ENCODE peak calls at places on chromosomes 3 and 15, in six cellular contexts. R is fibroblast of pulmonary artery, C is choroid plexus epithelial cell, S is endodermal cell, T is OCI-LY7, W is heart left ventricle. J is an unnamed sample.

GRCh38 chr3:165210132-165210531 is 13.9 kb upstream of the SLITRK3 start:
- DNase-seq in W (no peak), S (no peak), T (no peak), R (no peak), C (peak; percentile 4), J (no peak)

GRCh38 chr3:72187131-72187530 is 402.2 kb upstream of the PROK2 start:
- DNase-seq in T (peak; percentile 57), C (peak; percentile 10), R (no peak), S (no peak), W (no peak), J (no peak)

GRCh38 chr3:43919067-43919466 is 228.3 kb downstream of the ABHD5 start:
- DNase-seq in C (no peak), S (no peak), T (no peak), W (no peak), R (no peak), J (peak; percentile 14)

GRCh38 chr3:169391672-169392071 is 271.8 kb downstream of the MECOM start:
- DNase-seq in S (no peak), R (no peak), C (no peak), W (no peak), T (no peak), J (peak; percentile 8)

GRCh38 chr3:136546718-136547117 is 205.5 kb downstream of the STAG1 start:
- DNase-seq in S (no peak), W (no peak), C (peak; percentile 44), R (peak; percentile 12), T (peak; percentile 19), J (peak; percentile 8)

GRCh38 chr3:113968986-113969385 is 21.2 kb downstream of the ZDHHC23 start:
- DNase-seq in S (no peak), R (peak; percentile 51), C (peak; percentile 69), T (no peak), W (no peak), J (no peak)

GRCh38 chr15:58749532-58750337 is at the start of gene ADAM10:
- DNase-seq in R (peak; percentile 99), C (peak; percentile 99), T (peak; percentile 99), W (peak; percentile 100), S (peak; percentile 99), J (peak; percentile 100)

GRCh38 chr3:51718547-51719412 is 11.9 kb downstream of the GRM2 start:
- DNase-seq in R (peak; percentile 55), S (peak; percentile 96), C (peak; percentile 54), W (peak; percentile 66), T (peak; percentile 64), J (peak; percentile 84)

GRCh38 chr3:27666708-27667107 is 55.4 kb downstream of the EOMES start:
- DNase-seq in T (peak; percentile 6), R (peak; percentile 85), C (peak; percentile 96), W (peak; percentile 83), S (peak; percentile 92), J (peak; percentile 92)

GRCh38 chr3:17972889-17973558 is 230.6 kb upstream of the TBC1D5 start:
- DNase-seq in S (no peak), C (no peak), W (no peak), R (no peak), T (no peak), J (no peak)

GRCh38 chr3:154701055-154701454 is 271.1 kb upstream of the GPR149 start:
- DNase-seq in W (no peak), C (peak; percentile 1), T (no peak), R (peak; percentile 0), S (no peak), J (no peak)

GRCh38 chr3:86382556-86382955 is 608.4 kb downstream of the VGLL3 start:
- DNase-seq in C (no peak), T (no peak), W (no peak), R (no peak), S (no peak), J (no peak)

DNA sequence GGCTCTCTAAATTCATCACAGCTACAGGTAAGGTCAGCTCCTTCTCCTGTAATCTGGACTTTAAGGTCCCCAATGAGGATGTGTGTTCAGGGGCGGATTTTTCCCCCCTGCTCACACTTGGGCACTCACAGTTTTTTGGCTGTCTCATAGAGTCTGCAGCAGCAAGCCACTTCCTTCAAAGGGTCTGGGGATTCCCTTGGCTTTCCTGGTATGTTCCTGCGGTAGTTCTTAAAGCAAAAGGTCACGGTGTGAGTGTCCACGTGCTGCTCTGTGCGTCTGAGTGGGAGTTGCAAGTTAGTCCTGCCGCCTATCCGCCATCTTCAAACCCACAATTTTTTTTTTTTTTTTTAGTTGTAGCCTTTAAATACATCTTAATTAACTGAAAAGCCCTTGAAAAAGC is 15.4 kb upstream of the CFAP20DC start:
- DNase-seq in R (no peak), W (no peak), T (no peak), S (no peak), C (peak; percentile 8), J (no peak)
- TF ChIP-seq CTCF in R (no peak), W (no peak), T (no peak), S (no peak), C (no peak), J (no peak)

GRCh38 chr3:40290396-40290795 is 19.1 kb upstream of the EIF1B start:
- DNase-seq in R (no peak), C (no peak), T (no peak), W (peak; percentile 73), S (peak; percentile 71), J (no peak)

GRCh38 chr3:40292637-40293036 is 16.9 kb upstream of the EIF1B start:
- DNase-seq in T (no peak), R (no peak), S (peak; percentile 82), W (peak; percentile 63), C (no peak), J (no peak)

GRCh38 chr3:40294434-40294833 is 15.1 kb upstream of the EIF1B start:
- DNase-seq in C (no peak), T (no peak), S (no peak), R (no peak), W (no peak), J (no peak)

GRCh38 chr3:40287248-40287647 is 22.3 kb upstream of the EIF1B start:
- DNase-seq in R (no peak), W (no peak), C (no peak), T (no peak), S (no peak), J (no peak)

DNA sequence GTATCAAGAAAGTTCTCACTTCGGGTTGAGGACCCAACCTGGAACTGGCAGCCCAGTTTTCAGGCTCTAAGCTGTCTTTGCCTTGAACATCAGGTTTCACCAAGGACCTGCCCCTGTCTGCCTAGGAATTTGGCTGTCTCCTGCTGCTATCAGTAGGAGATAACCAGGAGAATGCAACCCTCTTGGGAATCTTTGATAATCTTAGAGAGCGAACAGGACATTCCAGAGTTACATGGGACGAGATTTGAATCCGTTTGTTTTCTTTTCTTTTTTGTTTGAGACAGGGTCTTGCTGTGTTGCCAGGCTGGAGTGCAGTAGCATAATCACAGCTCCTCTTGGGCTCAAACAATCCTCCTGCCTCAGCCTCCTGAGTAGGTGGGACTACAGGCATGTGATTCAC is 18.0 kb upstream of the EIF1B start:
- DNase-seq in W (no peak), S (peak; percentile 80), C (no peak), R (no peak), T (no peak), J (no peak)
- H3K4me3 ChIP-seq in W (no peak overlapping the region), S (peak overlapping the region; percentile 10), C (no peak overlapping the region), R (no peak overlapping the region), T (no peak overlapping the region), J (no peak overlapping the region)

GRCh38 chr3:172342097-172342659 is 106.1 kb downstream of the GHSR start:
- DNase-seq in R (no peak), T (no peak), C (no peak), W (no peak), S (no peak), J (no peak)

GRCh38 chr3:172343979-172344378 is 104.3 kb downstream of the GHSR start:
- DNase-seq in R (no peak), T (no peak), C (no peak), S (no peak), W (no peak), J (no peak)

GRCh38 chr3:172343117-172343516 is 105.1 kb downstream of the GHSR start:
- DNase-seq in T (no peak), W (no peak), C (no peak), R (no peak), S (no peak), J (no peak)

GRCh38 chr3:172339892-172340291 is 108.4 kb downstream of the GHSR start:
- DNase-seq in R (no peak), W (no peak), T (no peak), C (no peak), S (no peak), J (no peak)

GRCh38 chr3:172341482-172342059 is 106.7 kb downstream of the GHSR start:
- DNase-seq in W (no peak), T (peak; percentile 72), R (peak; percentile 76), S (no peak), C (peak; percentile 77), J (peak; percentile 69)
- TF ChIP-seq CTCF in W (peak; percentile 74), T (peak; percentile 89), R (peak; percentile 58), S (peak; percentile 77), C (peak; percentile 56), J (peak; percentile 44)

GRCh38 chr3:111862974-111863373 is 3.9 kb downstream of the PHLDB2 start:
- DNase-seq in R (no peak), S (no peak), C (no peak), T (no peak), W (no peak), J (no peak)
- H3K4me3 ChIP-seq in R (no peak overlapping the region), S (peak overlapping the region; percentile 72), C (no peak overlapping the region), T (no peak overlapping the region), W (no peak overlapping the region), J (no peak overlapping the region)

DNA sequence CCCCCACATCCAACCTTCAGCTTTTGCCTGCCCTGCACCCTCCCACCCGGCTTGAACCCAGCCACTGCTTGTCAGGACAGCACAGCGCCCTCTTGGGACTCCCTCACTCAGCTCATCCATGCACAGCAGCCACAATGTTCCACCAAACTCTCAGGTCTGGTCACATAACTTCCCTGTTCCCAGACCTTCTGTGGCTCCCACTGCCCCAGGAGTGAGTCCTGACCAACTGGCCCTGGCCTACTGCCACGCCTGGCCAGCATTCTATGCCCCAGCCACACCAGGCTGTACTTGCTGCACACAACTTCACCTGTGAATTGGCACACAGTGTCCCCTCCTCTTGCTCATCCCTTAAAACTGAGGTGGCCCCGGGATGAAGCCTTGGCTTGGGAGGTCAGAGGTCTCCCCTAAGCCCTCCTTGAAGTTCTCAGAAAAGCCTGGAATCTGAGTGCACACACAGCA is 21.0 kb downstream of the PLXNB1 start:
- DNase-seq in W (peak; percentile 9), R (no peak), S (peak; percentile 71), C (no peak), T (no peak), J (no peak)
- TF ChIP-seq CTCF in W (no peak), R (peak; percentile 6), S (peak; percentile 56), C (peak; percentile 27), T (peak; percentile 60), J (no peak)